ENCODE peak calls at places on chromosome 3, in five cellular contexts. U, P, K, N and Q are unnamed samples.

GRCh38 chr3:143736205-143736604 is 112.1 kb downstream of the SLC9A9 start:
- DNase-seq in U (no peak), P (no peak), K (no peak), N (no peak), Q (no peak)

GRCh38 chr3:64196236-64196929 is 28.9 kb downstream of the PRICKLE2 start:
- DNase-seq in U (no peak), P (no peak), K (no peak), N (no peak), Q (no peak)

GRCh38 chr3:100591411-100591810 is 18.0 kb upstream of the ADGRG7 start:
- DNase-seq in U (peak; percentile 29), P (no peak), K (no peak), N (no peak), Q (no peak)

GRCh38 chr3:150351398-150351797 is 56.7 kb upstream of the TSC22D2 start:
- DNase-seq in U (no peak), P (no peak), K (no peak), N (no peak), Q (no peak)

GRCh38 chr3:125351814-125352456 is 23.2 kb downstream of the ZNF148 start:
- DNase-seq in U (no peak), P (no peak), K (no peak), N (no peak), Q (no peak)

GRCh38 chr3:53164911-53165310 is 3.9 kb downstream of the PRKCD start:
- DNase-seq in U (no peak), P (no peak), K (peak; percentile 51), N (no peak), Q (no peak)

GRCh38 chr3:193974591-193974990 is 161.4 kb upstream of the HES1 start:
- DNase-seq in U (no peak), P (peak; percentile 24), K (no peak), N (no peak), Q (no peak)

GRCh38 chr3:97991278-97991652 is 19.0 kb upstream of the RIOX2 start:
- DNase-seq in U (no peak), P (no peak), K (no peak), N (no peak), Q (no peak)

GRCh38 chr3:138686771-138687221 is 78.2 kb downstream of the FAIM start:
- DNase-seq in U (peak; percentile 82), P (no peak), K (no peak), N (peak; percentile 50), Q (no peak)

GRCh38 chr3:146314871-146315270 is 64.0 kb upstream of the PLSCR4 start:
- DNase-seq in U (no peak), P (no peak), K (no peak), N (no peak), Q (no peak)

GRCh38 chr3:81302045-81302444 is 459.4 kb downstream of the GBE1 start:
- DNase-seq in U (peak; percentile 50), P (no peak), K (peak; percentile 15), N (peak; percentile 29), Q (peak; percentile 19)

GRCh38 chr3:109819786-109820185 is 482.4 kb upstream of the DPPA4 start:
- DNase-seq in U (no peak), P (no peak), K (no peak), N (no peak), Q (no peak)

GRCh38 chr3:193776626-193777025 is 183.6 kb downstream of the OPA1 start:
- DNase-seq in U (no peak), P (no peak), K (no peak), N (no peak), Q (no peak)

GRCh38 chr3:115648559-115648958 is 25.2 kb downstream of the GAP43 start:
- DNase-seq in U (peak; percentile 27), P (no peak), K (no peak), N (peak; percentile 51), Q (no peak)